ENCODE peak calls at places on chromosomes 7 and 10, in four cellular contexts. One of them, this sample, is unnamed.

GRCh38 chr7:27374958-27375841 is 132.6 kb downstream of the EVX1 start:
- DNase-seq in WTC11: no peak
- DNase-seq in K562: no peak
- DNase-seq in HepG2: no peak
- DNase-seq in this sample: no peak

GRCh38 chr10:1687190-1687589 is 50.1 kb downstream of the ADARB2 start:
- DNase-seq in WTC11: no peak
- DNase-seq in K562: no peak
- DNase-seq in HepG2: no peak
- DNase-seq in this sample: no peak

GRCh38 chr10:62657244-62657835 is 147.2 kb upstream of the ADO start:
- DNase-seq in WTC11: no peak
- DNase-seq in K562: no peak
- DNase-seq in HepG2: no peak
- DNase-seq in this sample: no peak

GRCh38 chr7:141012044-141012685 is 2.6 kb downstream of the MRPS33 start:
- DNase-seq in WTC11: peak
- DNase-seq in K562: peak
- DNase-seq in HepG2: peak
- DNase-seq in this sample: peak

GRCh38 chr7:149228831-149229471 is 10.5 kb upstream of the ZNF212 start:
- DNase-seq in WTC11: no peak
- DNase-seq in K562: no peak
- DNase-seq in HepG2: no peak
- DNase-seq in this sample: no peak

GRCh38 chr10:94131885-94132284 is 138.2 kb downstream of the PLCE1 start:
- DNase-seq in WTC11: no peak
- DNase-seq in K562: no peak
- DNase-seq in HepG2: no peak
- DNase-seq in this sample: no peak

GRCh38 chr7:112132123-112132694 is 74.0 kb downstream of the DOCK4 start:
- DNase-seq in WTC11: no peak
- DNase-seq in K562: no peak
- DNase-seq in HepG2: peak
- DNase-seq in this sample: no peak

GRCh38 chr10:110356628-110357245 is 52.0 kb upstream of the SMNDC1 start:
- DNase-seq in WTC11: no peak
- DNase-seq in K562: peak
- DNase-seq in HepG2: no peak
- DNase-seq in this sample: peak

GRCh38 chr10:17141504-17142229 is 12.1 kb upstream of the CUBN start:
- DNase-seq in WTC11: no peak
- DNase-seq in K562: no peak
- DNase-seq in HepG2: no peak
- DNase-seq in this sample: no peak

GRCh38 chr7:106820321-106821217 is 44.5 kb upstream of the PIK3CG start:
- DNase-seq in WTC11: no peak
- DNase-seq in K562: no peak
- DNase-seq in HepG2: no peak
- DNase-seq in this sample: no peak

GRCh38 chr7:138868711-138869110 is 70.7 kb upstream of the ATP6V0A4 start:
- DNase-seq in WTC11: no peak
- DNase-seq in K562: no peak
- DNase-seq in HepG2: no peak
- DNase-seq in this sample: no peak

GRCh38 chr7:1743481-1744230 is 73.6 kb downstream of the ELFN1 start:
- DNase-seq in WTC11: no peak
- DNase-seq in K562: no peak
- DNase-seq in HepG2: no peak
- DNase-seq in this sample: no peak

DNA sequence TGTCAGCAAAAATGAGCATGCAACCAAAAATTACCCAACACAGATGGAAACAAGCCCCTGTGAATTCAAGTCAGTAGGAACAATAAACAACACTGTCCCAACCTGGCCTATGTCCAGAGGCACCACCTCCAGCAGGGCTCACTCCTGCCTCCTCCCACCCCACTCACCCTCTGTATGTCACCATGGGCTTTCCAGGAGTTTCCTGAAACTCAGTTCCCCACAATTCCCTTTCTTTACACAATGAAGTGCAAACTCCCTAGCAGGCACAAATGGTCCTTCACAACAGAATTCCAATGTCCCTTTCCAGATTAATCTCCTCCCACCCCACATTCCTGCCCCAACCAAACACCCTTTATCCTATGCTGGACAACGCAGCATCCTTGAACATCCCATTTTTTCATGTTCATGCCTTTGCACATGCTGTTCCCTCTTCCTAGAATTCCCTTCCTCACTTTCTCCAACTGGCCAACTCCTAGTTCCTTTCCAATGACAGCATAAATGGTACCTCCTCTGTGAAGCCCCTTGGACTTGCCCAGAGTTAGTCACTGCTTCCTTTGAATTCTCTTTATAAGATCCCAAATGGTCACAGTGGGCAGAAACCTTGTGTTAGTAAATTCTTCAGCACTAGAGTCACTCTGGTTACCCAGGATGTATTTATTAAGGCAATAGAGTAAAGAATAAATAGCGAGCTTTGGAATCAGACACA is 157.5 kb downstream of the SLIT1 start:
- DNase-seq in WTC11: no peak
- DNase-seq in K562: no peak
- DNase-seq in HepG2: no peak
- DNase-seq in this sample: no peak
- TF ChIP-seq HMGXB4 in WTC11: no peak
- TF ChIP-seq HMGXB4 in K562: no peak
- TF ChIP-seq HMGXB4 in HepG2: no peak
- TF ChIP-seq HMGXB4 in this sample: no peak

GRCh38 chr10:69558559-69558958 is 14.7 kb downstream of the NEUROG3 start:
- DNase-seq in WTC11: no peak
- DNase-seq in K562: no peak
- DNase-seq in HepG2: no peak
- DNase-seq in this sample: no peak
- TF ChIP-seq HMGXB4 in WTC11: no peak
- TF ChIP-seq HMGXB4 in K562: no peak
- TF ChIP-seq HMGXB4 in HepG2: no peak
- TF ChIP-seq HMGXB4 in this sample: no peak

GRCh38 chr7:24817339-24817738 is 60.1 kb upstream of the GSDME start:
- DNase-seq in WTC11: no peak
- DNase-seq in K562: no peak
- DNase-seq in HepG2: no peak
- DNase-seq in this sample: no peak
- TF ChIP-seq HMGXB4 in WTC11: no peak
- TF ChIP-seq HMGXB4 in K562: no peak
- TF ChIP-seq HMGXB4 in HepG2: no peak
- TF ChIP-seq HMGXB4 in this sample: no peak

DNA sequence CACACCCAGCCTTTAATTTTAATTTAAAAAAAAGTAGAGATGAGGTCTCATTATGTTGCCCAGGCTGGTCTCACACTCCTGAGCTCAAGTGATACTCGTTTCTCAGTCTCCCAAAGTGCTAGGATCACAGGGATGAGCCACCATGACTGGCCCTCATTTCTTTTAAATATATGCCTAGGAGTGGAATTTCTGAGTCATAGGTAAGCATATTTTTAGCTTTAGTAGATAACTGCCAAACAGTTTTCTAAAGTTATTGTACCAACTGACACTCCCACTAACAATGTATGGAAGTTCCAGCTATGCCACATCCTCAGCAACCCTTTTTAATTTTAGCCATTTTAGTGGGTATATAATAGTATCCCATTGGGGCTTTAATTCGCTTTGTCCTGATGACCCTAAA is 13.8 kb upstream of the PPIF start:
- DNase-seq in WTC11: no peak
- DNase-seq in K562: no peak
- DNase-seq in HepG2: no peak
- DNase-seq in this sample: no peak
- TF ChIP-seq HMGXB4 in WTC11: no peak
- TF ChIP-seq HMGXB4 in K562: no peak
- TF ChIP-seq HMGXB4 in HepG2: no peak
- TF ChIP-seq HMGXB4 in this sample: no peak